ENCODE peak calls at places on chromosomes 3 and 15, in four cellular contexts. O, V, H and U are unnamed samples.

GRCh38 chr3:178558637-178559036 is 22.4 kb downstream of the KCNMB2 start:
- DNase-seq in O (no peak), V (peak; percentile 15), H (no peak), U (no peak)

GRCh38 chr3:183163563-183163962 is 1.0 kb upstream of the LAMP3 start:
- DNase-seq in O (no peak), V (no peak), H (no peak), U (no peak)

GRCh38 chr3:136733317-136733833 is 18.8 kb downstream of the STAG1 start:
- DNase-seq in O (peak; percentile 20), V (no peak), H (no peak), U (no peak)

GRCh38 chr3:184260571-184261269 is 633 bp downstream of the CAMK2N2 start:
- DNase-seq in O (peak; percentile 8), V (peak; percentile 31), H (no peak), U (no peak)

GRCh38 chr15:98775498-98776230 is 127.3 kb downstream of the IGF1R start:
- DNase-seq in O (peak; percentile 46), V (no peak), H (no peak), U (no peak)

GRCh38 chr3:160677459-160677901 is 520 bp downstream of the ARL14 start:
- DNase-seq in O (peak; percentile 49), V (peak; percentile 44), H (no peak), U (peak; percentile 15)

GRCh38 chr15:63003836-63004610 is 38.5 kb upstream of the TPM1 start:
- DNase-seq in O (peak; percentile 23), V (peak; percentile 55), H (no peak), U (no peak)

GRCh38 chr3:123739754-123740153 is 144.4 kb downstream of the MYLK start:
- DNase-seq in O (peak; percentile 89), V (no peak), H (no peak), U (no peak)

GRCh38 chr3:175325440-175325839 is 466.3 kb downstream of the NAALADL2 start:
- DNase-seq in O (peak; percentile 11), V (no peak), H (no peak), U (no peak)

GRCh38 chr15:48059786-48060185 is 61.0 kb upstream of the SLC24A5 start:
- DNase-seq in O (peak; percentile 3), V (no peak), H (no peak), U (no peak)

GRCh38 chr3:38606561-38606960 is 42.9 kb downstream of the SCN5A start:
- DNase-seq in O (no peak), V (no peak), H (no peak), U (no peak)

GRCh38 chr15:32060706-32061105 is 30.4 kb downstream of the CHRNA7 start:
- DNase-seq in O (no peak), V (no peak), H (no peak), U (no peak)

GRCh38 chr3:851098-851790 is 241.6 kb upstream of the CNTN6 start:
- DNase-seq in O (no peak), V (peak; percentile 6), H (peak; percentile 55), U (peak; percentile 3)

GRCh38 chr3:98893740-98894139 is 7.8 kb downstream of the DCBLD2 start:
- DNase-seq in O (peak; percentile 34), V (peak; percentile 58), H (no peak), U (peak; percentile 63)

GRCh38 chr15:34721802-34722795 is 32.7 kb downstream of the GJD2 start:
- DNase-seq in O (peak; percentile 95), V (peak; percentile 91), H (no peak), U (peak; percentile 44)

GRCh38 chr15:66133247-66133646 is 120.3 kb downstream of the MEGF11 start:
- DNase-seq in O (no peak), V (no peak), H (no peak), U (no peak)

GRCh38 chr3:18477620-18478019 is 52.5 kb upstream of the SATB1 start:
- DNase-seq in O (no peak), V (no peak), H (no peak), U (no peak)

GRCh38 chr3:157515398-157515797 is 12.2 kb upstream of the VEPH1 start:
- DNase-seq in O (no peak), V (no peak), H (no peak), U (no peak)

GRCh38 chr3:107452436-107452835 is 70.3 kb upstream of the BBX start:
- DNase-seq in O (peak; percentile 83), V (no peak), H (no peak), U (no peak)

GRCh38 chr15:29945943-29946591 is 123.8 kb upstream of the TJP1 start:
- DNase-seq in O (peak; percentile 89), V (no peak), H (no peak), U (no peak)

DNA sequence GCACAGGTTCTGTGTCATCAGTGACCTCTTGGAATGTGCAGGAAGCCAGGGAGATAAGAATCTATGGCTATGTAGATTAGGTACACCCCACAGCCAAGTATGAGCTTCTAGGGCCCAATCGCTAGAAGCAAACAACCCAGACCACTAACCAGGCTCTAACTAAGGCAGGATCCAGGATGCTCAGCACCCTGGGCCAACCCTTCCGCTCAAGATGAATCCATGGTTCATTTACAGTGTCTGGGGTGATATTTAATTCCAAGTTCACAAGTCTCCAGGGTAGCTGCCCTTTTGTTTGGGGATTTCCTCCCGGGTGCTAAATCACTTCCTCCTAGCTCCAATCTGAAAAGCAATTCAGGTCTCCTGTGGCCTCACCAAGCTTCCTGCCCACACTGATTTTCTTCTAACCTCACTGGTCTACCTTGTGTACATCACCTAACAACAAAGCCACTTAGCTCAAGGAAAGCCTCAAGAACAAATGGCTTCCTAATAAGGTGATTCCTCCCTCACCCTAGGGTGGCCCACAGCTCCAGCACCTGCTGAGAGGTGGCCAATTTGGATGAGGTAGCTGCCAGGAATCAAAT is 2.4 kb downstream of the EHD4 start:
- DNase-seq in O (no peak), V (no peak), H (no peak), U (peak; percentile 94)
- H3K4me1 ChIP-seq in O (peaks cover 30% of the 10 kb centered on the region), V (peaks cover 23% of the 10 kb centered on the region), H (peaks cover 23% of the 10 kb centered on the region), U (peaks cover 50% of the 10 kb centered on the region)

GRCh38 chr3:132788299-132788698 is 66.1 kb upstream of the NPHP3 start:
- DNase-seq in O (peak; percentile 89), V (no peak), H (no peak), U (peak; percentile 85)
- H3K27ac ChIP-seq in O (peak overlapping the region; percentile 63), V (no peak overlapping the region), H (no peak overlapping the region), U (peak overlapping the region; percentile 71)

GRCh38 chr3:62376187-62376720 is 2.9 kb upstream of the FEZF2 start:
- DNase-seq in O (no peak), V (no peak), H (no peak), U (no peak)

GRCh38 chr3:62375655-62376054 is 2.3 kb upstream of the FEZF2 start:
- DNase-seq in O (no peak), V (peak; percentile 34), H (no peak), U (no peak)

GRCh38 chr3:62379206-62379834 is 6.0 kb upstream of the FEZF2 start:
- DNase-seq in O (no peak), V (peak; percentile 87), H (no peak), U (no peak)

GRCh38 chr3:62376906-62377865 is 3.8 kb upstream of the FEZF2 start:
- DNase-seq in O (no peak), V (peak; percentile 59), H (no peak), U (no peak)

GRCh38 chr3:62378329-62378789 is 5.0 kb upstream of the FEZF2 start:
- DNase-seq in O (no peak), V (peak; percentile 92), H (no peak), U (no peak)
- TF ChIP-seq EZH2 in O (no peak), V (peak; percentile 13), H (no peak), U (peak; percentile 72)

GRCh38 chr3:45555666-45556065 is 38.9 kb upstream of the LIMD1 start:
- DNase-seq in O (no peak), V (no peak), H (no peak), U (no peak)

GRCh38 chr3:45552773-45553371 is 41.7 kb upstream of the LIMD1 start:
- DNase-seq in O (no peak), V (no peak), H (no peak), U (no peak)

GRCh38 chr3:45555154-45555591 is 39.4 kb upstream of the LIMD1 start:
- DNase-seq in O (no peak), V (no peak), H (no peak), U (no peak)

GRCh38 chr3:45553469-45553974 is 41.0 kb upstream of the LIMD1 start:
- DNase-seq in O (peak; percentile 60), V (no peak), H (peak; percentile 93), U (no peak)

DNA sequence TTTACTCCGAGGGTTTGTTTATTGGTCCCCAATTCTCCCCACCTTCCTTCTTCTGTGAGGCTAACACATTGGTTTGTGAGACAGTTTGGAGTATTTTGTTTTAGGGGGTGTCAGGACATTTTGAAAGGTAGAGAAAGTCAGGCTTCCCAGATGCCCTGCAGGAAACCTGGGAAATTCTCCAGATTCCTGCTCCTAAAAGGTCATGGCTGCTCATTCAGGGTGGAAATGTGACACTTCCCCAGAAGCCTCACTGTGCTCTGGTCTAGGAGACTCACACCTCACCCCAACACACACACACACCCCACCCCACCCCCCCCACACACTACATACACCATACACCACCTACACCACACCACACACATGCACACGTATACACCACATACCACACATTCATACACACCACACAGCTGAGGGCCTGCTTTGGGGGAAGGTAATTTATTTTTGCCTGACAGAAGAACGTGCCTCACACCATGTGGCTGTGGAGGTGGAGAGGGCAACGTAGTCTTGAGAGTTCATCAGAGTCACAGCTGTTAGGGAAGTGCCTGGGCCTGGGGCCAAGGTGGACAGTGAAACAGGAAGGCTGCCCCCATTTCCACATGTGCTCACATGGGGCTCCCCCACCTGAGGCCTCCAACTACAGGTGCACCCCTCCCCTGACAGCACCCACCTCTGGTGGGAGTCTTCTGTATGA is 40.4 kb upstream of the LIMD1 start:
- DNase-seq in O (no peak), V (no peak), H (peak; percentile 86), U (no peak)
- H3K4me1 ChIP-seq in O (peaks cover 34% of the 10 kb centered on the region), V (no peaks in the 10 kb centered on the region), H (peaks cover 50% of the 10 kb centered on the region), U (no peaks in the 10 kb centered on the region)

DNA sequence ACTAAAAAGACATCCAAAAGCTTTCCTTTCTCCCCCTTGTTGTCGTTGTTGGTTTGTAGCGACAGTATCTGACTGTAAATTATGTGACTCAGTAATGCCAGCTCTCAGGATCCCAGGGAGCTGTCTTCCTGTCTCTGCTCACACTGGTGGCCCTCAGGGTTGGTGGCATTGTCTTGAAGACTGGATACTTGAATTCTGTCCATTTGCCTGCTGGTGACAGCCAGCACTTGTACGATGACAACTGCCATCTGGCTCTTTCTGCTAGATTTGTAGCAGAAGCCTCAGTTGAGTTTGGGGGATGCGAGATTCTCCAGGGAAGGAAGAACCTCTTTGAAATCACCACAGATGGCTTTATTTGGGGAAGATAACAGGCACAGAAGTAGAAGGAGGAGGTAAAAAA is 120.8 kb downstream of the ARPP21 start:
- DNase-seq in O (no peak), V (no peak), H (no peak), U (peak; percentile 90)
- H3K27ac ChIP-seq in O (no peak overlapping the region), V (no peak overlapping the region), H (no peak overlapping the region), U (peak overlapping the region; percentile 7)

DNA sequence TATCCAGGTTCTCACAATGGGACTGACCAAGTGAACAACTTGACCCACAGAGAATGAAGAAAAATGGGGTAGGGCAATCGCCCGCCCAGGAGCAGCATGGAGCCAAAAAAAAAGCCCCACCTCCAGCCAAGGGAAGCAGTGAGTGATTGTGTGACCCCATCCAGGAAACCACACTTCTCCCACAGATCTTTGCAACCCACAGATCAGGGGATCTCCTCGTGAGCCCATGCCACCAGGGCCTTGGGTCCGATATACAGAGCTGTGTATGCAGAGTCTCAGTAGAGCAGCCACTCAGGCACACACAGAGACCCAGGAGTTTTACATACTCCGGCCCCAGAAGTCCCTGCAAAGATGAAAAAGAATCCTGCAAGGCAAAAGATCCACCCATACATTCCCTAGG is 35.7 kb downstream of the PYGO1 start:
- DNase-seq in O (no peak), V (no peak), H (no peak), U (no peak)
- TF ChIP-seq EZH2 in O (no peak), V (no peak), H (no peak), U (no peak)